ENCODE peak calls at places on chromosomes 11 and 22, in four cellular contexts. E is foreskin fibroblast, G is sigmoid colon, D is GM12864. T is an unnamed sample.

GRCh38 chr11:82521427-82521826 is 212.2 kb downstream of the FAM181B start:
- DNase-seq in D (no peak), E (no peak), G (peak), T (peak)

GRCh38 chr22:20319041-20319744 is 667 bp downstream of the DGCR6L start:
- DNase-seq in E (peak), D (no peak), G (peak), T (no peak)

GRCh38 chr11:111734383-111735261 is 31.6 kb downstream of the PPP2R1B start:
- DNase-seq in G (no peak), D (no peak), E (peak), T (no peak)

GRCh38 chr11:115701284-115701875 is 197.2 kb upstream of the CADM1 start:
- DNase-seq in D (no peak), G (peak), E (no peak), T (no peak)

GRCh38 chr11:28529540-28530410 is 421.6 kb downstream of the METTL15 start:
- DNase-seq in D (peak), G (no peak), E (peak), T (no peak)

GRCh38 chr11:65425105-65425970 is 2.7 kb downstream of the NEAT1 start:
- DNase-seq in G (peak), D (no peak), E (peak), T (peak)

GRCh38 chr11:83037877-83038276 is 33.8 kb downstream of the RAB30 start:
- DNase-seq in D (no peak), G (no peak), E (no peak), T (no peak)

GRCh38 chr22:37961062-37961461 is 7.6 kb downstream of the POLR2F start:
- DNase-seq in E (no peak), G (no peak), D (no peak), T (no peak)

GRCh38 chr11:124108158-124108557 is 7.1 kb upstream of the VWA5A start:
- DNase-seq in G (no peak), D (peak), E (peak), T (no peak)

GRCh38 chr22:30701872-30702271 is 7.2 kb downstream of the OSBP2 start:
- DNase-seq in E (peak), D (no peak), G (no peak), T (no peak)

GRCh38 chr22:38109391-38110000 is 988 bp downstream of the BAIAP2L2 start:
- DNase-seq in E (peak), G (no peak), D (no peak), T (peak)

GRCh38 chr22:44879301-44879680 is 126.9 kb downstream of the ARHGAP8 start:
- DNase-seq in E (no peak), D (no peak), G (peak), T (no peak)

GRCh38 chr11:12539570-12539969 is 134.7 kb upstream of the TEAD1 start:
- DNase-seq in E (peak), G (no peak), D (no peak), T (no peak)

GRCh38 chr22:20432244-20432686 is 5.4 kb downstream of the SCARF2 start:
- DNase-seq in G (peak), D (no peak), E (no peak), T (no peak)

GRCh38 chr11:58933661-58934060 is 5.6 kb upstream of the GLYATL1 start:
- DNase-seq in E (no peak), D (no peak), G (no peak), T (no peak)

GRCh38 chr11:748007-748359 is 719 bp downstream of the TALDO1 start:
- DNase-seq in G (peak), D (no peak), E (peak), T (no peak)

GRCh38 chr11:7523416-7524210 is 9.8 kb downstream of the PPFIBP2 start:
- DNase-seq in E (no peak), D (no peak), G (no peak), T (no peak)

GRCh38 chr22:45516163-45516562 is 13.5 kb downstream of the FBLN1 start:
- DNase-seq in D (no peak), G (no peak), E (no peak), T (no peak)

GRCh38 chr11:99098258-99098657 is 77.5 kb downstream of the CNTN5 start:
- DNase-seq in G (no peak), D (no peak), E (no peak), T (no peak)

GRCh38 chr11:2530855-2531200 is 86.0 kb downstream of the KCNQ1 start:
- DNase-seq in D (no peak), E (no peak), G (peak), T (peak)

GRCh38 chr11:59770869-59771268 is 15.7 kb downstream of the STX3 start:
- DNase-seq in D (no peak), E (no peak), G (no peak), T (no peak)

GRCh38 chr22:46998346-46998745 is 235.9 kb downstream of the TBC1D22A start:
- DNase-seq in E (no peak), D (no peak), G (peak), T (no peak)

GRCh38 chr11:47433991-47434786 is 8.0 kb upstream of the PSMC3 start:
- DNase-seq in G (peak), E (peak), D (no peak), T (no peak)

GRCh38 chr22:47190957-47191323 is 428.5 kb downstream of the TBC1D22A start:
- DNase-seq in D (no peak), E (no peak), G (peak), T (no peak)

GRCh38 chr22:48567213-48567975 is 1260.3 kb downstream of the BRD1 start:
- DNase-seq in E (no peak), D (no peak), G (no peak), T (no peak)

GRCh38 chr11:128484172-128484571 is 103.2 kb downstream of the ETS1 start:
- DNase-seq in G (no peak), D (no peak), E (no peak), T (no peak)

GRCh38 chr22:37634505-37635002 is 4.9 kb upstream of the SH3BP1 start:
- DNase-seq in D (no peak), G (no peak), E (peak), T (no peak)

GRCh38 chr11:10651579-10652361 is 41.8 kb downstream of the IRAG1 start:
- DNase-seq in D (no peak), E (no peak), G (peak), T (peak)

GRCh38 chr11:35014352-35014751 is 97.9 kb downstream of the PDHX start:
- DNase-seq in G (no peak), D (no peak), E (peak), T (no peak)

GRCh38 chr11:1484716-1485503 is 1.7 kb downstream of the MOB2 start:
- DNase-seq in E (no peak), G (peak), D (no peak), T (peak)

GRCh38 chr11:8646873-8647272 is 35.6 kb downstream of the TRIM66 start:
- DNase-seq in E (no peak), D (no peak), G (no peak), T (no peak)

GRCh38 chr11:58592760-58593472 is 14.1 kb downstream of the ZFP91 start:
- DNase-seq in E (no peak), D (no peak), G (no peak), T (no peak)

GRCh38 chr11:44471603-44472002 is 93.9 kb upstream of the CD82 start:
- DNase-seq in D (no peak), G (no peak), E (no peak), T (no peak)

GRCh38 chr22:24008022-24008283 is 2.7 kb upstream of the GSTT4 start:
- DNase-seq in G (peak), D (no peak), E (no peak), T (no peak)

GRCh38 chr22:20798974-20799373 is 25.1 kb downstream of the SERPIND1 start:
- DNase-seq in D (no peak), E (no peak), G (no peak), T (no peak)

GRCh38 chr22:20591660-20592310 is 84.4 kb downstream of the MED15 start:
- DNase-seq in D (no peak), G (no peak), E (peak), T (no peak)

GRCh38 chr22:50323900-50324299 is 2.9 kb downstream of the DENND6B start:
- DNase-seq in E (no peak), G (no peak), D (no peak), T (no peak)

GRCh38 chr22:50326225-50326958 is 420 bp downstream of the DENND6B start:
- DNase-seq in G (no peak), D (no peak), E (no peak), T (no peak)

GRCh38 chr22:50326959-50327710 is at the start of gene DENND6B:
- DNase-seq in D (no peak), E (peak), G (peak), T (peak)

GRCh38 chr22:50327711-50328019 is 853 bp upstream of the DENND6B start:
- DNase-seq in D (no peak), E (no peak), G (no peak), T (no peak)

DNA sequence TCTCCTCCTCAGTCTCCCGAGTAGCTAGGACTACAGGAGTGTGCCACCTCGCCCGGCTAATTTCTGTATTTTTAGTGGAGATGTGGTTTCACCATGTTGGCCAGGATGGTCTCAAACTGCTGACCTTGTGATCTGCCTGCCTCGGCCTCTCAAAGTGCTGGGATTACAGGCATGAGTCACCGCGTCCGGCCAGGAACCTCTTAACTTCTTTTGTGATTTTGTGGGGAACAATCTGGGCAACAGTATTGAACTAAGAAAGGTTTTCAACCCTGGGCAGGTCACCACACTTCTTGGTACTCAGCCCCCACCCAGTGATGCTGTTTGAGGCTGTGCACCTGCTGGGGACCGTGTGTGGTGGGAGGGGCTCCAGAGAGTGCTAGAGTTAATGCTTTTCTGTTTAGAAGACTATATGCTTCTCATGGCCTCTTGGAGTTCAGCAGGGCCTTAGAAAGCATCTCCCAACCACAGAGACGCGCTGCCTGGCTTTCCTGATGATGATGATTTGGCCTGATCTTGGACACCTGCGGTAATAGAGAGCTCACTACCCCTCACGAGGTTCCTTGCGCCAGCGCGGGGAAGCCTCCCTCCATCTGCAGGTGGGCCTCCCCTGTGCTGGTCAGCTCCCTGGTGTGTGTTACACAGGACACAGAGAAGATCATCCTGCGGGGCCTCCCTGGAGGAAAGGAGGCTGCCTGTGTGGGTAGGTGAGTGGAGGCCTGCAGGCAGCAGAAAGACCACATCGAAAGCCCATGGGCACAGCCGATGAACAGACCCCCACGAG is 1.2 kb downstream of the DENND6B start:
- DNase-seq in G (no peak), E (no peak), D (no peak), T (no peak)
- H3K4me3 ChIP-seq in G (peak), E (peak), D (no peak), T (no peak)

GRCh38 chr22:29641781-29642355 is 38.4 kb downstream of the NF2 start:
- DNase-seq in D (no peak), G (no peak), E (no peak), T (no peak)
- H3K4me3 ChIP-seq in D (no peak), G (no peak), E (no peak), T (no peak)

GRCh38 chr11:67022341-67022933 is 497 bp upstream of the SYT12 start:
- DNase-seq in G (no peak), E (peak), D (no peak), T (no peak)
- H3K4me3 ChIP-seq in G (peak), E (no peak), D (no peak), T (no peak)

GRCh38 chr11:61883327-61883726 is 8.0 kb downstream of the FADS3 start:
- DNase-seq in G (no peak), D (no peak), E (peak), T (no peak)

GRCh38 chr11:61880050-61880449 is 11.3 kb downstream of the FADS3 start:
- DNase-seq in E (no peak), D (no peak), G (no peak), T (no peak)

GRCh38 chr11:61882879-61883278 is 8.5 kb downstream of the FADS3 start:
- DNase-seq in E (no peak), D (no peak), G (no peak), T (no peak)

GRCh38 chr11:61880454-61880853 is 10.9 kb downstream of the FADS3 start:
- DNase-seq in E (no peak), G (no peak), D (no peak), T (no peak)

DNA sequence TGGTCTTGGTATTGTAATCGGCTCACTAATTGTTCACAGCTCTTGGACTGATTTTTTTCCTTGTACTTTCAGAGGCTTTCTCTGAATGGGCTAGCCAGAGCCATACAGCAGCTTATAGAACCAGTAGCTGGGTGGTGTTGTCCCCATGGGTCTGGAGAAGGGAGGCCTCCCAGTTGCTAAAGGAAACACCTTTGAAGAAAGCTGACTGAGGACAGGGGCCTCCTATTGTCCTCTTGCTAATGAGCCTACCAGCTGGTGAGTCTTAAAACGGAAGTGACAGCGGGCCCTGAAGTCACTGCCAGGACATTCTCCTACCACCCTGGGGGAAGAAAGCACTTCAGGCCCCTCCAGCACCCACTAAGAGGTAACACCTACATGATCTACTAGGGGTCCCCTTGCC is 9.9 kb downstream of the FADS3 start:
- DNase-seq in D (no peak), E (no peak), G (no peak), T (peak)
- H3K4me3 ChIP-seq in D (no peak), E (no peak), G (no peak), T (no peak)

T was measured in heart left ventricle.